ENCODE peak calls at places on chromosomes 7 and 10, in nine cellular contexts. U, B, W, F, E, M, N, R and I are unnamed samples.

GRCh38 chr10:80077869-80078447 is 507 bp upstream of the TMEM254 start:
- DNase-seq in E (no peak), R (no peak), U (no peak), B (no peak), M (no peak), W (no peak), N (no peak), F (no peak), I (no peak)

GRCh38 chr7:50782376-50783208 is at the start of gene GRB10:
- DNase-seq in W (peak; percentile 71), E (no peak), B (peak; percentile 28), U (no peak), R (peak; percentile 71), F (no peak), M (peak; percentile 65), N (peak; percentile 36), I (no peak)

GRCh38 chr10:78781251-78781913 is 287.4 kb upstream of the ZMIZ1 start:
- DNase-seq in M (no peak), R (no peak), B (no peak), E (no peak), U (no peak), N (no peak), F (no peak), W (no peak), I (no peak)

GRCh38 chr10:74145133-74145532 is 5.5 kb downstream of the AP3M1 start:
- DNase-seq in F (peak; percentile 76), M (no peak), B (peak; percentile 92), U (peak; percentile 63), E (no peak), N (peak; percentile 88), W (no peak), R (no peak), I (peak; percentile 55)

GRCh38 chr10:70440296-70441160 is 953 bp downstream of the NODAL start:
- DNase-seq in B (no peak), F (no peak), N (no peak), M (peak; percentile 70), E (no peak), R (no peak), U (no peak), W (no peak), I (no peak)

GRCh38 chr10:132507956-132508490 is 29.6 kb upstream of the INPP5A start:
- DNase-seq in W (peak; percentile 63), U (no peak), R (no peak), B (no peak), E (no peak), F (no peak), M (peak; percentile 7), N (no peak), I (no peak)

GRCh38 chr7:124072603-124073324 is 39.9 kb upstream of the TMEM229A start:
- DNase-seq in W (no peak), B (peak; percentile 93), R (no peak), U (peak; percentile 17), M (no peak), F (peak; percentile 91), E (no peak), N (peak; percentile 98), I (peak; percentile 55)

GRCh38 chr10:61153766-61154165 is 209.8 kb upstream of the RHOBTB1 start:
- DNase-seq in U (no peak), E (no peak), B (peak; percentile 26), R (no peak), W (no peak), N (peak; percentile 56), M (no peak), F (peak; percentile 79), I (no peak)

GRCh38 chr7:46178685-46179084 is 257.6 kb upstream of the IGFBP3 start:
- DNase-seq in F (peak; percentile 53), M (no peak), U (peak; percentile 46), R (no peak), W (no peak), B (no peak), E (no peak), N (peak; percentile 6), I (peak; percentile 30)

GRCh38 chr7:107815254-107815882 is 12.3 kb upstream of the SLC26A3 start:
- DNase-seq in U (no peak), F (no peak), E (no peak), M (no peak), R (no peak), W (no peak), B (peak; percentile 3), N (no peak), I (no peak)

GRCh38 chr7:107811934-107812333 is 8.9 kb upstream of the SLC26A3 start:
- DNase-seq in B (no peak), U (no peak), F (no peak), E (no peak), R (no peak), M (no peak), N (no peak), W (no peak), I (no peak)

GRCh38 chr7:107816053-107816566 is 13.1 kb upstream of the SLC26A3 start:
- DNase-seq in B (no peak), U (peak; percentile 29), F (no peak), N (no peak), R (no peak), M (no peak), E (no peak), W (no peak), I (peak; percentile 1)

GRCh38 chr7:107810626-107811025 is 7.6 kb upstream of the SLC26A3 start:
- DNase-seq in B (no peak), E (no peak), W (no peak), U (no peak), R (no peak), M (no peak), F (no peak), N (no peak), I (no peak)

GRCh38 chr7:107813524-107813923 is 10.5 kb upstream of the SLC26A3 start:
- DNase-seq in N (no peak), W (no peak), F (no peak), B (no peak), M (no peak), E (no peak), U (no peak), R (no peak), I (no peak)
- H3K4me3 ChIP-seq in N (no peak overlapping the region), W (no peak overlapping the region), F (no peak overlapping the region), B (no peak overlapping the region), M (no peak overlapping the region), E (no peak overlapping the region), U (no peak overlapping the region), R (no peak overlapping the region), I (no peak overlapping the region)

GRCh38 chr7:37833818-37834146 is 14.6 kb upstream of the NME8 start:
- DNase-seq in M (no peak), F (no peak), E (no peak), W (no peak), U (no peak), R (no peak), N (no peak), B (no peak), I (no peak)
- TF ChIP-seq CTCF in M (no peak), F (no peak), E (no peak), W (no peak), U (no peak), R (no peak), N (no peak), B (no peak), I (no peak)

DNA sequence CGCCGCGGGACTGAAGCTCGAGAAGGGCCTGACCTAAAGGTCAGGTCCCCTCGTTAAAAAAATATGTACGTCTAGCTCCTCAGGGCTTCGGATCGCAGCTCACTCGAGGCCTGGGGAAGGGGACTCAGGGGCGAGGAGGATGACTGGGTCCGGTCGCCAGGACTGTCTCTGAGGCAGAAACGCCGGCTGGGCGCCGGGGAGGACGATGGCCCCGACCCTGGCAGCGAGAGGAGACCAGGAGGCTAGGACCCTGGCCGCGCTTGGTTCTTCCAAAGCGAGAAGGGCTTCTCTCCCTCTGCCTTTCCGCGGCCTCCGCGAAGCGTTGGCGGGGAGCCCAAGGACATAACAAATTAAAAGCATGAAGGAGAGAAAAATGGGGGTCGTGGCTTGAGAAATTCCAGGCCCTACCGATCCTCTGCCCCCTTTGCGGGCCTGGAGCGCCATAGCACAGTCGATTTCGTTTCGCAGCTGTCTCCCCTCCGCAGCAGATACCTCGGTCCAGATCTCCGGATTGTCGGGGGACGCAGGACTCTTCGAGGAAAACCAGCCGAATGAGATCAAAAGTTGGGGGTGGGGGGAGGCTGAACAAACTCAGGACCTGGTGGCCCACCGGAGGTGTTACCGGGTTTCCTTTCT is 3.1 kb downstream of the NKX2-3 start:
- DNase-seq in W (peak; percentile 58), U (no peak), B (no peak), F (no peak), R (no peak), M (peak; percentile 39), E (no peak), N (no peak), I (no peak)
- H3K4me3 ChIP-seq in W (peak overlapping the region; percentile 12), U (no peak overlapping the region), B (no peak overlapping the region), F (no peak overlapping the region), R (peak overlapping the region; percentile 20), M (no peak overlapping the region), E (peak overlapping the region; percentile 20), N (no peak overlapping the region), I (no peak overlapping the region)

DNA sequence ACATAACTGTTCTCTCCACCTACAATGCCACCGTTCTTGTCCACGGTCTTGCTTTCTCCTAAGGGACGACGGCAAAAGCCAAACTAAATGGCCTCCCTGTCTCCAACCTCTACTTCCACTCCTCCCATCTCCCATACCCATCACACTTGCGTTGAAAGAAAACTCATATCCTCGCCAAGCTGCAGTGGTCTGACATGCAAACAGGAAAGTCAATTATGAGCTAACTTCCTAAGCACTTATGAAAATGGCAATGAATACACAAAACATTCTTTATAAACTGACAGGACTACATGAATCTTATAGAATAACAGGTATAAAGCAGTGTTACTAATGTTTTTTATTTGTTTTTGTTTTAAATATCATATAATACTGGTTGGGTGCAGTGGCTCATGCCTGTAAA is 46.4 kb downstream of the TYW1B start:
- DNase-seq in N (no peak), U (no peak), B (no peak), E (no peak), W (no peak), R (no peak), M (no peak), F (no peak), I (no peak)
- TF ChIP-seq CTCF in N (no peak), U (no peak), B (no peak), E (no peak), W (no peak), R (no peak), M (no peak), F (no peak), I (no peak)

GRCh38 chr7:43727003-43727402 is 2.3 kb downstream of the COA1 start:
- DNase-seq in E (no peak), B (no peak), W (no peak), N (no peak), M (no peak), F (no peak), R (no peak), U (no peak), I (no peak)
- H3K4me3 ChIP-seq in E (no peak overlapping the region), B (no peak overlapping the region), W (no peak overlapping the region), N (no peak overlapping the region), M (no peak overlapping the region), F (no peak overlapping the region), R (no peak overlapping the region), U (no peak overlapping the region), I (no peak overlapping the region)

GRCh38 chr10:54773506-54773905 is 27.5 kb downstream of the PCDH15 start:
- DNase-seq in M (no peak), N (no peak), E (no peak), U (no peak), F (no peak), W (no peak), B (no peak), R (no peak), I (no peak)

GRCh38 chr10:54769051-54769450 is 32.0 kb downstream of the PCDH15 start:
- DNase-seq in B (no peak), U (no peak), W (no peak), E (no peak), F (no peak), M (no peak), N (no peak), R (no peak), I (no peak)
- TF ChIP-seq CTCF in B (no peak), U (no peak), W (no peak), E (no peak), F (no peak), M (no peak), N (no peak), R (no peak), I (no peak)

GRCh38 chr10:120110196-120110595 is 217.7 kb downstream of the SEC23IP start:
- DNase-seq in F (no peak), N (no peak), M (no peak), R (no peak), E (no peak), U (no peak), W (no peak), B (no peak), I (no peak)
- H3K4me3 ChIP-seq in F (no peak overlapping the region), N (no peak overlapping the region), M (no peak overlapping the region), R (no peak overlapping the region), E (no peak overlapping the region), U (no peak overlapping the region), W (no peak overlapping the region), B (no peak overlapping the region), I (no peak overlapping the region)